ENCODE peak calls at places on chromosomes 13 and 19, in four cellular contexts. N is IMR-90, Z is endothelial cell of umbilical vein, Y is K562. B is an unnamed sample.

GRCh38 chr19:32819415-32820400 is 49.9 kb downstream of the SLC7A9 start:
- DNase-seq in Z (no peak), Y (no peak), N (no peak), B (no peak)

GRCh38 chr13:109981000-109981399 is 194.6 kb upstream of the IRS2 start:
- DNase-seq in Y (no peak), Z (no peak), N (no peak), B (no peak)

GRCh38 chr19:6963259-6963852 is 57.9 kb downstream of the MBD3L2B start:
- DNase-seq in Y (no peak), Z (no peak), N (no peak), B (no peak)

GRCh38 chr19:19554074-19555023 is 16.3 kb downstream of the CILP2 start:
- DNase-seq in Y (peak; percentile 88), Z (no peak), N (peak; percentile 21), B (no peak)

GRCh38 chr13:46663216-46663615 is 110.2 kb downstream of the LRCH1 start:
- DNase-seq in Z (no peak), N (no peak), Y (no peak), B (no peak)

GRCh38 chr13:33138441-33138840 is 122.2 kb downstream of the KL start:
- DNase-seq in N (no peak), Y (no peak), Z (no peak), B (no peak)

GRCh38 chr13:76758738-76759137 is 127.5 kb downstream of the KCTD12 start:
- DNase-seq in Y (no peak), N (no peak), Z (peak; percentile 50), B (no peak)

GRCh38 chr13:92473736-92474465 is 752.7 kb upstream of the GPC6 start:
- DNase-seq in Z (no peak), Y (no peak), N (no peak), B (no peak)

GRCh38 chr13:97215325-97215724 is 6.8 kb upstream of the MBNL2 start:
- DNase-seq in N (no peak), Z (no peak), Y (no peak), B (no peak)

GRCh38 chr13:52158629-52159158 is 703 bp downstream of the NEK3 start:
- DNase-seq in Y (no peak), N (peak; percentile 28), Z (peak; percentile 2), B (no peak)

GRCh38 chr13:32121316-32121715 is 89.7 kb downstream of the FRY start:
- DNase-seq in Z (no peak), Y (no peak), N (no peak), B (no peak)

GRCh38 chr19:48396010-48396870 is 2.8 kb downstream of the GRIN2D start:
- DNase-seq in Z (no peak), Y (no peak), N (no peak), B (no peak)

GRCh38 chr13:112670864-112671263 is 19.0 kb upstream of the ATP11A start:
- DNase-seq in Y (no peak), Z (no peak), N (no peak), B (no peak)

GRCh38 chr13:20993661-20994440 is 67.5 kb downstream of the LATS2 start:
- DNase-seq in Y (peak; percentile 59), N (peak; percentile 51), Z (no peak), B (no peak)

GRCh38 chr19:41940443-41941409 is 12.5 kb upstream of the ERFL start:
- DNase-seq in Y (peak; percentile 36), Z (no peak), N (no peak), B (no peak)

GRCh38 chr19:2770055-2771013 is 12.7 kb downstream of the SGTA start:
- DNase-seq in N (peak; percentile 47), Y (no peak), Z (no peak), B (no peak)

GRCh38 chr13:27663947-27664346 is 42.3 kb downstream of the POLR1D start:
- DNase-seq in Y (no peak), Z (no peak), N (no peak), B (no peak)

GRCh38 chr19:58544591-58545285 is 874 bp downstream of the TRIM28 start:
- DNase-seq in Y (peak; percentile 88), N (peak; percentile 47), Z (peak; percentile 37), B (no peak)

GRCh38 chr19:53130506-53130905 is 2.2 kb downstream of the ZNF415 start:
- DNase-seq in Z (no peak), N (no peak), Y (no peak), B (no peak)

GRCh38 chr19:2720777-2721569 is at the start of gene DIRAS1:
- DNase-seq in Z (no peak), Y (peak; percentile 88), N (no peak), B (no peak)

GRCh38 chr19:2429917-2430570 is 2.7 kb upstream of the TIMM13 start:
- DNase-seq in N (no peak), Z (no peak), Y (no peak), B (no peak)

GRCh38 chr13:45372189-45373115 is 31.5 kb upstream of the TPT1 start:
- DNase-seq in N (peak; percentile 15), Y (no peak), Z (peak; percentile 31), B (no peak)

GRCh38 chr19:13796301-13797057 is 1.2 kb downstream of the ZSWIM4 start:
- DNase-seq in N (peak; percentile 98), Y (no peak), Z (peak; percentile 94), B (no peak)

GRCh38 chr13:40272776-40273139 is 393.7 kb downstream of the FOXO1 start:
- DNase-seq in Y (no peak), Z (no peak), N (peak; percentile 8), B (no peak)

GRCh38 chr13:40271511-40271910 is 394.9 kb downstream of the FOXO1 start:
- DNase-seq in Z (peak; percentile 78), Y (no peak), N (no peak), B (no peak)

GRCh38 chr13:40275155-40275554 is 391.3 kb downstream of the FOXO1 start:
- DNase-seq in Z (no peak), Y (no peak), N (no peak), B (no peak)

GRCh38 chr13:40273173-40274000 is 393.1 kb downstream of the FOXO1 start:
- DNase-seq in Z (no peak), Y (no peak), N (no peak), B (no peak)

GRCh38 chr13:40271931-40272775 is 394.3 kb downstream of the FOXO1 start:
- DNase-seq in Y (no peak), N (peak; percentile 22), Z (peak; percentile 55), B (peak; percentile 58)
- H3K27ac ChIP-seq in Y (no peak overlapping the region), N (no peak overlapping the region), Z (peak overlapping the region; percentile 40), B (peak overlapping the region; percentile 65)

DNA sequence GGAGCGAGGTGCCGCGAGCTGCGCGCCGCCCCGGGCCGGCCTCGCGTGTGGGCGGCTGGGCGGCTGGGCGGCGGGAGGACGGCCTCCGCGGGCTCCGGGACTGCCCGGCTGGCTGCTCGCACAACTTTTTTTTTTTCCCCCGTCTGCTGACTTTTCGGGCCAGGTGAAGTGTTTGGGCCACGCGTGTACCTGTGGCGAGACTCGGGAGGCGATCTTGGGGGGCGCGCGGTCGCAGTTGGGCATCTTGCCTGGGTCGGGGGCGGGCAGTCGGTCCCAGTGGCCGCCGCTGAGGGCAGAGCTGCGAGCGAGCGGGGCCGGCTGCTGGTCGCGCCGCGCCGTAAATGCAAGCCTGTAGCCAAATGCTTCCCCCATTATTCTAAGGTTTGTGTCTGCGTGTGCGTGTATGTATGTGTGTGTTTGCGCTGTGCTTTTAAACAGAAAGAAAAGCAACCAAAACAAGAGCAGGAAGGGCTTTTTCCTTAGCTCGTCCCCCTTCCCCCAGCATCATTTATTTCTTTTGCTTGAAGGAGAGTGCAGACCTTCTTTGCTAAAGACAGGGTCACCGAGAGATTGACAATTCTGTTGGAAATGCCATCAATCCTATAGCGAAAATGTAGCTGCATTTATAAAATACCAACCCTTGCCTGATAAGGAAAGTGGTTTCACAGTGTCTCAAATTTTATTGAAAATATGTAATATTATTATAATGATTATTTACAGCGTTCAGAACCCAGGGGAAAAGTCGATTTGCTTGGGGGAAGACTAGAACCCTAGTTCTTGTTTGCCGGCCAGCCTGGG is 143.3 kb upstream of the ZNF536 start:
- DNase-seq in Z (no peak), Y (no peak), N (peak; percentile 6), B (no peak)
- H3K9me1 ChIP-seq in Z (no peaks in the 10 kb centered on the region), Y (no peaks in the 10 kb centered on the region), N (no peaks in the 10 kb centered on the region), B (no peaks in the 10 kb centered on the region)

GRCh38 chr13:53310786-53311185 is 282.2 kb downstream of the OLFM4 start:
- DNase-seq in Y (no peak), N (no peak), Z (no peak), B (no peak)
- H3K4me2 ChIP-seq in Y (no peak overlapping the region), N (no peak overlapping the region), Z (no peak overlapping the region), B (no peak overlapping the region)

DNA sequence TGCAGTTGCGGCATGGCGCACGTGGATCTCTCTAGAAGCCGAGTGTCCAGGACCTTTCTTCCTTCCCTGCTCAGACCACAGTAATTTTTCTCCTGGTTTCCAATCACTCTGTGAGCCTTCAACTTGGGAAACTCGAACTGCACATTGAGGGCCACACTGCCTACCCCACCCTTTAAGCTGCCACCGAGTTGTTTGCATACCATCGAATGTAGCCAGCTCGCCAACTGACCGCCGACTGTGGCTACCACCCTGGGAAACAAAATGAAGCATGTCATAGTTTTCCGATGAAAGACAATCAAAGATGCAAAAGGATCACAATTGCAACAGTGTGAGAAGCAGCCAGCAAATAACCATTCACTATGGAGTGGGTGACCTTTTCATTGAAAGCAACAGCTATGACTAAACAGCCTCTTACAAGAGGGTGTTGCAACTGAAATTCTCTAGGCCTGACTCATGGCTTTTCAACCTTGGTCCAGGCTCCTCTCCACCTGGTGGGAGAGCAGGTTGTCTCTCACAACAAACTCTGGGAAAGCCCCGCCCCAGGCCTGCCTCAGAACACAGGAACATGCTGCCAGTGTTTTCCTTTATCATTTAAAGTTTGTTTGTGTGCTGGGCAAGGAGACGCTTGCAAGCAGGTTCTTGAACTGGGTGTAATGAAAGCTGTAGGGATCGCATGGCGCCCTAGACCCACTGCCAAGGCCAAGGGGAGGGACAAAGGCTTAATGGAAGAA is 141.7 kb upstream of the SERP2 start:
- DNase-seq in Y (no peak), N (peak; percentile 96), Z (peak; percentile 71), B (peak; percentile 87)
- H3K27ac ChIP-seq in Y (no peak overlapping the region), N (peak overlapping the region; percentile 13), Z (peak overlapping the region; percentile 70), B (peak overlapping the region; percentile 84)

B was measured in keratinocyte.